ENCODE peak calls at places on chromosomes 2 and 18, in nine cellular contexts. One of them, this sample, is unnamed.

GRCh38 chr18:9596257-9596656 is 18.1 kb downstream of the PPP4R1 start:
- DNase-seq in NCI-H1694 treated with DMSO at 0.1 percent for 48 hours: no peak
- DNase-seq in substantia nigra: no peak
- DNase-seq in stimulated activated CD4-positive, alpha-beta T cell treated with anti-CD3 and anti-CD28 coated beads, Interleukin-15, amount 100 ng/mL, for 24 hours: no peak
- DNase-seq in AG04449: no peak
- DNase-seq in NCI-H1105 treated with DMSO at 0.1 percent for 48 hours: no peak
- DNase-seq in H54: no peak
- DNase-seq in body of pancreas: no peak
- DNase-seq in posterior vena cava: no peak
- DNase-seq in this sample: no peak

GRCh38 chr2:70029814-70030409 is 57.4 kb upstream of the PCBP1 start:
- DNase-seq in NCI-H1694 treated with DMSO at 0.1 percent for 48 hours: no peak
- DNase-seq in substantia nigra: peak
- DNase-seq in stimulated activated CD4-positive, alpha-beta T cell treated with anti-CD3 and anti-CD28 coated beads, Interleukin-15, amount 100 ng/mL, for 24 hours: no peak
- DNase-seq in AG04449: no peak
- DNase-seq in NCI-H1105 treated with DMSO at 0.1 percent for 48 hours: no peak
- DNase-seq in H54: peak
- DNase-seq in body of pancreas: peak
- DNase-seq in posterior vena cava: peak
- DNase-seq in this sample: no peak

GRCh38 chr18:24602156-24602555 is 141.7 kb downstream of the HRH4 start:
- DNase-seq in NCI-H1694 treated with DMSO at 0.1 percent for 48 hours: peak
- DNase-seq in substantia nigra: no peak
- DNase-seq in stimulated activated CD4-positive, alpha-beta T cell treated with anti-CD3 and anti-CD28 coated beads, Interleukin-15, amount 100 ng/mL, for 24 hours: no peak
- DNase-seq in AG04449: no peak
- DNase-seq in NCI-H1105 treated with DMSO at 0.1 percent for 48 hours: no peak
- DNase-seq in H54: no peak
- DNase-seq in body of pancreas: no peak
- DNase-seq in posterior vena cava: no peak
- DNase-seq in this sample: no peak

GRCh38 chr18:56043691-56044090 is 455.7 kb upstream of the TCF4 start:
- DNase-seq in NCI-H1694 treated with DMSO at 0.1 percent for 48 hours: no peak
- DNase-seq in substantia nigra: peak
- DNase-seq in stimulated activated CD4-positive, alpha-beta T cell treated with anti-CD3 and anti-CD28 coated beads, Interleukin-15, amount 100 ng/mL, for 24 hours: no peak
- DNase-seq in AG04449: no peak
- DNase-seq in NCI-H1105 treated with DMSO at 0.1 percent for 48 hours: no peak
- DNase-seq in H54: no peak
- DNase-seq in body of pancreas: peak
- DNase-seq in posterior vena cava: no peak
- DNase-seq in this sample: no peak

GRCh38 chr2:58515827-58516574 is 274.9 kb upstream of the FANCL start:
- DNase-seq in NCI-H1694 treated with DMSO at 0.1 percent for 48 hours: no peak
- DNase-seq in substantia nigra: no peak
- DNase-seq in stimulated activated CD4-positive, alpha-beta T cell treated with anti-CD3 and anti-CD28 coated beads, Interleukin-15, amount 100 ng/mL, for 24 hours: no peak
- DNase-seq in AG04449: no peak
- DNase-seq in NCI-H1105 treated with DMSO at 0.1 percent for 48 hours: no peak
- DNase-seq in H54: no peak
- DNase-seq in body of pancreas: no peak
- DNase-seq in posterior vena cava: no peak
- DNase-seq in this sample: no peak

GRCh38 chr2:240231838-240232244 is 91.4 kb upstream of the OTOS start:
- DNase-seq in NCI-H1694 treated with DMSO at 0.1 percent for 48 hours: no peak
- DNase-seq in substantia nigra: no peak
- DNase-seq in stimulated activated CD4-positive, alpha-beta T cell treated with anti-CD3 and anti-CD28 coated beads, Interleukin-15, amount 100 ng/mL, for 24 hours: no peak
- DNase-seq in AG04449: no peak
- DNase-seq in NCI-H1105 treated with DMSO at 0.1 percent for 48 hours: no peak
- DNase-seq in H54: no peak
- DNase-seq in body of pancreas: no peak
- DNase-seq in posterior vena cava: peak
- DNase-seq in this sample: peak

GRCh38 chr18:35875566-35875965 is 96.9 kb upstream of the RMP24 start:
- DNase-seq in NCI-H1694 treated with DMSO at 0.1 percent for 48 hours: no peak
- DNase-seq in substantia nigra: no peak
- DNase-seq in stimulated activated CD4-positive, alpha-beta T cell treated with anti-CD3 and anti-CD28 coated beads, Interleukin-15, amount 100 ng/mL, for 24 hours: no peak
- DNase-seq in AG04449: no peak
- DNase-seq in NCI-H1105 treated with DMSO at 0.1 percent for 48 hours: no peak
- DNase-seq in H54: no peak
- DNase-seq in body of pancreas: no peak
- DNase-seq in posterior vena cava: no peak
- DNase-seq in this sample: no peak

GRCh38 chr2:73740767-73741166 is 3.6 kb upstream of the TPRKB start:
- DNase-seq in NCI-H1694 treated with DMSO at 0.1 percent for 48 hours: no peak
- DNase-seq in substantia nigra: no peak
- DNase-seq in stimulated activated CD4-positive, alpha-beta T cell treated with anti-CD3 and anti-CD28 coated beads, Interleukin-15, amount 100 ng/mL, for 24 hours: no peak
- DNase-seq in AG04449: no peak
- DNase-seq in NCI-H1105 treated with DMSO at 0.1 percent for 48 hours: no peak
- DNase-seq in H54: no peak
- DNase-seq in body of pancreas: no peak
- DNase-seq in posterior vena cava: no peak
- DNase-seq in this sample: no peak

This sample was measured in mesenteric fat pad.